ENCODE peak calls at places on chromosomes 11 and 22, in nine cellular contexts. W is D341Med, Q is B cell, B is T-helper 2 cell, N is activated T-cell treated with anti-CD3 and anti-CD28 coated beads for 24 hours, M is cardiac fibroblast, E is heart left ventricle, Y is WERI-Rb-1, K is Ammon's horn. I is an unnamed sample.

GRCh38 chr11:114200785-114201184 is 95.4 kb upstream of the NNMT start:
- DNase-seq in W (no peak), Q (no peak), B (no peak), N (no peak), M (no peak), E (no peak), Y (no peak), K (no peak), I (no peak)

GRCh38 chr11:36034572-36035331 is 90.9 kb downstream of the LDLRAD3 start:
- DNase-seq in W (no peak), Q (no peak), B (no peak), N (no peak), M (peak), E (no peak), Y (no peak), K (no peak), I (no peak)

GRCh38 chr11:77083553-77084245 is 16.9 kb downstream of the CAPN5 start:
- DNase-seq in W (no peak), Q (no peak), B (no peak), N (no peak), M (no peak), E (no peak), Y (no peak), K (no peak), I (no peak)

GRCh38 chr11:44036811-44037657 is 10.7 kb upstream of the ACCSL start:
- DNase-seq in W (peak), Q (no peak), B (no peak), N (peak), M (peak), E (peak), Y (peak), K (peak), I (peak)

GRCh38 chr11:111730871-111731591 is 35.2 kb downstream of the PPP2R1B start:
- DNase-seq in W (no peak), Q (no peak), B (no peak), N (no peak), M (peak), E (no peak), Y (no peak), K (peak), I (peak)

GRCh38 chr11:111081021-111081511 is 164.5 kb upstream of the POU2AF2 start:
- DNase-seq in W (no peak), Q (no peak), B (no peak), N (no peak), M (peak), E (no peak), Y (no peak), K (peak), I (peak)

GRCh38 chr22:37063436-37064420 is 12.2 kb downstream of the KCTD17 start:
- DNase-seq in W (no peak), Q (no peak), B (no peak), N (no peak), M (no peak), E (no peak), Y (no peak), K (no peak), I (no peak)

GRCh38 chr11:74316772-74317505 is 5.5 kb upstream of the P4HA3 start:
- DNase-seq in W (no peak), Q (no peak), B (no peak), N (no peak), M (peak), E (no peak), Y (no peak), K (no peak), I (no peak)

GRCh38 chr11:14114786-14115185 is 152.3 kb downstream of the SPON1 start:
- DNase-seq in W (no peak), Q (no peak), B (no peak), N (no peak), M (no peak), E (no peak), Y (no peak), K (no peak), I (no peak)

GRCh38 chr22:32920032-32920628 is 118.6 kb downstream of the TIMP3 start:
- DNase-seq in W (no peak), Q (no peak), B (no peak), N (no peak), M (peak), E (peak), Y (no peak), K (no peak), I (no peak)

GRCh38 chr22:26642465-26643367 is 14.7 kb upstream of the MIAT start:
- DNase-seq in W (no peak), Q (peak), B (no peak), N (peak), M (peak), E (peak), Y (no peak), K (no peak), I (no peak)

GRCh38 chr11:123546515-123546914 is 107.9 kb downstream of the SCN3B start:
- DNase-seq in W (no peak), Q (no peak), B (no peak), N (no peak), M (peak), E (no peak), Y (no peak), K (no peak), I (no peak)

GRCh38 chr22:17087176-17088131 is 2.7 kb downstream of the IL17RA start:
- DNase-seq in W (no peak), Q (peak), B (no peak), N (no peak), M (peak), E (peak), Y (no peak), K (no peak), I (no peak)

GRCh38 chr11:67312187-67313021 is 9.1 kb downstream of the SSH3 start:
- DNase-seq in W (no peak), Q (peak), B (no peak), N (no peak), M (no peak), E (peak), Y (no peak), K (no peak), I (no peak)

GRCh38 chr22:48740731-48741405 is 1086.8 kb downstream of the BRD1 start:
- DNase-seq in W (no peak), Q (no peak), B (no peak), N (no peak), M (no peak), E (no peak), Y (no peak), K (no peak), I (no peak)

GRCh38 chr22:36702832-36703210 is 731 bp downstream of the CACNG2 start:
- DNase-seq in W (peak), Q (no peak), B (no peak), N (no peak), M (no peak), E (no peak), Y (no peak), K (no peak), I (no peak)

GRCh38 chr11:3014943-3015342 is 22.8 kb upstream of the NAP1L4 start:
- DNase-seq in W (no peak), Q (no peak), B (no peak), N (no peak), M (no peak), E (no peak), Y (no peak), K (no peak), I (no peak)

GRCh38 chr11:61666684-61667297 is 13.4 kb upstream of the DAGLA start:
- DNase-seq in W (no peak), Q (no peak), B (no peak), N (no peak), M (no peak), E (no peak), Y (no peak), K (no peak), I (no peak)

GRCh38 chr22:29202231-29203192 is 3.2 kb upstream of the EMID1 start:
- DNase-seq in W (peak), Q (peak), B (no peak), N (peak), M (peak), E (peak), Y (peak), K (peak), I (peak)

GRCh38 chr11:108223449-108224149 is 732 bp downstream of the ATM start:
- DNase-seq in W (no peak), Q (peak), B (no peak), N (no peak), M (peak), E (no peak), Y (no peak), K (no peak), I (peak)

GRCh38 chr11:2103666-2104523 is 35.3 kb downstream of the IGF2 start:
- DNase-seq in W (no peak), Q (no peak), B (no peak), N (no peak), M (no peak), E (no peak), Y (no peak), K (no peak), I (no peak)

GRCh38 chr22:36343720-36344105 is 44.1 kb downstream of the MYH9 start:
- DNase-seq in W (no peak), Q (no peak), B (no peak), N (no peak), M (no peak), E (no peak), Y (no peak), K (no peak), I (peak)

GRCh38 chr22:32204856-32205722 is at the start of gene RFPL2:
- DNase-seq in W (peak), Q (no peak), B (peak), N (peak), M (peak), E (no peak), Y (peak), K (peak), I (peak)

GRCh38 chr11:86582898-86583297 is 89.5 kb downstream of the ME3 start:
- DNase-seq in W (no peak), Q (no peak), B (no peak), N (no peak), M (no peak), E (no peak), Y (no peak), K (no peak), I (no peak)

GRCh38 chr11:368414-369335 is 624 bp upstream of the B4GALNT4 start:
- DNase-seq in W (peak), Q (no peak), B (no peak), N (no peak), M (no peak), E (no peak), Y (peak), K (no peak), I (no peak)

GRCh38 chr11:57597461-57597892 is at the start of gene SERPING1:
- DNase-seq in W (no peak), Q (no peak), B (no peak), N (no peak), M (peak), E (peak), Y (no peak), K (peak), I (no peak)

GRCh38 chr22:38298312-38299000 is 18.8 kb downstream of the CSNK1E start:
- DNase-seq in W (peak), Q (peak), B (no peak), N (no peak), M (peak), E (no peak), Y (peak), K (no peak), I (no peak)

GRCh38 chr11:104343578-104343977 is 179.6 kb upstream of the PDGFD start:
- DNase-seq in W (no peak), Q (no peak), B (no peak), N (no peak), M (peak), E (no peak), Y (no peak), K (no peak), I (no peak)

GRCh38 chr11:131632971-131633370 is 262.6 kb downstream of the NTM start:
- DNase-seq in W (no peak), Q (no peak), B (no peak), N (no peak), M (no peak), E (no peak), Y (no peak), K (no peak), I (no peak)

GRCh38 chr22:49042066-49042465 is 785.6 kb downstream of the BRD1 start:
- DNase-seq in W (no peak), Q (no peak), B (no peak), N (no peak), M (no peak), E (no peak), Y (no peak), K (no peak), I (no peak)

GRCh38 chr22:49900441-49901230 is 17.6 kb downstream of the ALG12 start:
- DNase-seq in W (no peak), Q (no peak), B (no peak), N (no peak), M (no peak), E (no peak), Y (no peak), K (no peak), I (no peak)

GRCh38 chr11:60127311-60127811 is 38.9 kb downstream of the MS4A2 start:
- DNase-seq in W (no peak), Q (no peak), B (no peak), N (no peak), M (no peak), E (no peak), Y (no peak), K (no peak), I (no peak)

I was measured in pons.